ENCODE peak calls at places on chromosomes 12 and 14, in eight cellular contexts. E, U, Z, T, D, Q, Y and L are unnamed samples.

GRCh38 chr12:51519755-51520154 is 71.3 kb upstream of the SCN8A start:
- DNase-seq in E (no peak), U (no peak), Z (no peak), T (no peak), D (no peak), Q (no peak), Y (no peak), L (no peak)

GRCh38 chr14:21924479-21924878 is 250.9 kb upstream of the OR4E1 start:
- DNase-seq in E (no peak), U (peak), Z (no peak), T (no peak), D (no peak), Q (no peak), Y (no peak), L (peak)

GRCh38 chr14:72576258-72576657 is 317.6 kb downstream of the DPF3 start:
- DNase-seq in E (no peak), U (no peak), Z (no peak), T (no peak), D (no peak), Q (no peak), Y (no peak), L (no peak)

GRCh38 chr12:85872497-85873091 is 1.5 kb upstream of the NTS start:
- DNase-seq in E (peak), U (no peak), Z (no peak), T (no peak), D (no peak), Q (no peak), Y (peak), L (no peak)

GRCh38 chr12:110846615-110847566 is at the start of gene CCDC63:
- DNase-seq in E (peak), U (peak), Z (peak), T (peak), D (peak), Q (peak), Y (no peak), L (peak)

GRCh38 chr12:98799411-98799810 is 154.3 kb downstream of the APAF1 start:
- DNase-seq in E (peak), U (no peak), Z (no peak), T (no peak), D (no peak), Q (no peak), Y (no peak), L (no peak)

GRCh38 chr12:131988054-131988796 is 38.5 kb downstream of the EP400 start:
- DNase-seq in E (no peak), U (no peak), Z (no peak), T (peak), D (no peak), Q (no peak), Y (no peak), L (no peak)

GRCh38 chr14:103008126-103008525 is 49.2 kb downstream of the CDC42BPB start:
- DNase-seq in E (no peak), U (peak), Z (no peak), T (no peak), D (no peak), Q (no peak), Y (no peak), L (no peak)

GRCh38 chr12:111319600-111320232 is 49.2 kb downstream of the PHETA1 start:
- DNase-seq in E (no peak), U (no peak), Z (no peak), T (no peak), D (no peak), Q (no peak), Y (no peak), L (no peak)

GRCh38 chr12:130185455-130186100 is 23.3 kb downstream of the FZD10 start:
- DNase-seq in E (no peak), U (no peak), Z (no peak), T (no peak), D (no peak), Q (no peak), Y (no peak), L (no peak)

GRCh38 chr14:100134591-100134990 is 24.9 kb downstream of the DEGS2 start:
- DNase-seq in E (no peak), U (no peak), Z (peak), T (no peak), D (no peak), Q (no peak), Y (no peak), L (no peak)

GRCh38 chr12:2693204-2693860 is 101.4 kb upstream of the FKBP4 start:
- DNase-seq in E (no peak), U (no peak), Z (no peak), T (no peak), D (no peak), Q (no peak), Y (no peak), L (no peak)

GRCh38 chr14:106455026-106455425 is 928.6 kb downstream of the TMEM121 start:
- DNase-seq in E (no peak), U (no peak), Z (no peak), T (no peak), D (no peak), Q (no peak), Y (no peak), L (no peak)

GRCh38 chr14:28763914-28764848 is 2.4 kb upstream of the FOXG1 start:
- DNase-seq in E (no peak), U (no peak), Z (no peak), T (peak), D (no peak), Q (no peak), Y (no peak), L (no peak)

GRCh38 chr14:67622675-67623074 is 3.0 kb downstream of the ARG2 start:
- DNase-seq in E (peak), U (no peak), Z (no peak), T (no peak), D (no peak), Q (peak), Y (no peak), L (no peak)

GRCh38 chr14:100434033-100434601 is 111.0 kb downstream of the SLC25A47 start:
- DNase-seq in E (no peak), U (no peak), Z (no peak), T (no peak), D (no peak), Q (no peak), Y (no peak), L (no peak)

GRCh38 chr14:19873178-19873577 is 1.8 kb upstream of the OR4K2 start:
- DNase-seq in E (peak), U (no peak), Z (no peak), T (no peak), D (no peak), Q (no peak), Y (no peak), L (no peak)

GRCh38 chr12:98498635-98499034 is 16.8 kb upstream of the TMPO start:
- DNase-seq in E (no peak), U (no peak), Z (no peak), T (no peak), D (no peak), Q (no peak), Y (no peak), L (no peak)

GRCh38 chr12:77007476-77007875 is 57.9 kb downstream of the E2F7 start:
- DNase-seq in E (no peak), U (no peak), Z (no peak), T (no peak), D (no peak), Q (no peak), Y (no peak), L (no peak)

GRCh38 chr12:31245822-31246469 is 80.0 kb downstream of the SINHCAF start:
- DNase-seq in E (peak), U (no peak), Z (no peak), T (no peak), D (no peak), Q (no peak), Y (no peak), L (no peak)
- TF ChIP-seq CTCF in E (no peak), U (no peak), Z (no peak), T (peak), D (peak), Q (no peak), Y (peak), L (no peak)

DNA sequence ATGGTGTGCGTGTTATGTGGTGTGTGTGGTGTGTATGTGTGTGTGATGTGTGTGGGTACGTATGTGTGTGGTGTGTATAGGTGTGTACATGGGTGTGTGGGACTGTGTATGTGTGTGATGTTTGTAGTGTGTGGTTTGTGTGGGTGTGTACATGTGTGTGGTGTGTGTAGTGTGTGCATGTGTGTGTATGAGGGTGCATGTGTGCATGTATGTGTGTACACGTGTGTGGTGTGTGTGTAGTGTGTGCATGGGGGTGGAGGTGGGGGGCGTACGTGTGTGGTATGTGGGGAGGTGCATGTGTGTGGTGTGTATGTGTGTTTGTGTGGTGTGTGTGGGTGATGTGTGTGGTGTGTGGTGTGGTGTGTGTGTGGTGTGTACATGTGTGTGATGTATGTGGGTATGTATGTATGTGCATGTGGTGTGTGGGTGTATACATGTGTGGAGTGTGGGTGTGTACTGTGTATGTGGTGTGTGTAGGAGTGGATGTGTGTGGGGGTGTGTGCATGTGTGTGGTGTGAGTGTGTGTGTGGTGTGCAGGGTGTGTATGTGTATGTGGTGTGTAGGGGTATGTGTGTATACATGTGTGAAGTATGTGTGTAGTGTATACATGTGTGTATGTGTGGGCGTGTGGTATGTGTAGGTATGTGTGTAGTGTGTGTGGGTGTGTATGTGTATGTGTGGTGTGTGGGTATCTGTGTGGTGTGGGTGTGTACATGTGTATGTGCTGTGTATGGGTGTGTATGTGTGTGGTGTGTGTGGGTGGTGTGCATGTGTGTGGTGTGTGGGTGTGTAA is 119.8 kb upstream of the GSC start:
- DNase-seq in E (no peak), U (no peak), Z (no peak), T (no peak), D (no peak), Q (no peak), Y (no peak), L (no peak)
- TF ChIP-seq CTCF in E (no peak), U (no peak), Z (no peak), T (no peak), D (no peak), Q (no peak), Y (no peak), L (no peak)

GRCh38 chr12:66708704-66709443 is 30.0 kb upstream of the GRIP1 start:
- DNase-seq in E (no peak), U (no peak), Z (no peak), T (no peak), D (no peak), Q (no peak), Y (no peak), L (no peak)
- TF ChIP-seq CTCF in E (peak), U (peak), Z (no peak), T (no peak), D (peak), Q (peak), Y (peak), L (peak)

DNA sequence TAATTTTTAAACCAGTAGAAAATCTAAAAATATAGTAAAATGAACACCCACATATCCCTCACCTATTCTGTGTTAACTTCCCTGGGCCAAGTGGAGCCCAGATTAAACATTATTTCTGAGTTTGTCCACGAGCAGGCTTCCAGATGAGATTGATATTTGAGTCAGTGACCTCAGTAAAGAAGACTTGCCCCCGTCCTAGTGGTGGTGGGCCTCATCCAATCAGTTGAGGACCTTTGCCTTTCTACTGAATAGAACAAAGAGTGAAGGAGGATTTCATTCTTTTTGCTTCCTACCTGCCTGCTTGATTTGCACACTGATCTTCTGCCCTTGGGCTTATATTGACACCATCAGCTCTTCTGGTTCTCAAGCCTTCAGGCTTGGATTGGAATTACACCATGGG is 174.7 kb upstream of the PLEKHG7 start:
- DNase-seq in E (no peak), U (no peak), Z (no peak), T (no peak), D (no peak), Q (no peak), Y (no peak), L (no peak)
- TF ChIP-seq CTCF in E (no peak), U (no peak), Z (no peak), T (no peak), D (no peak), Q (peak), Y (no peak), L (no peak)

DNA sequence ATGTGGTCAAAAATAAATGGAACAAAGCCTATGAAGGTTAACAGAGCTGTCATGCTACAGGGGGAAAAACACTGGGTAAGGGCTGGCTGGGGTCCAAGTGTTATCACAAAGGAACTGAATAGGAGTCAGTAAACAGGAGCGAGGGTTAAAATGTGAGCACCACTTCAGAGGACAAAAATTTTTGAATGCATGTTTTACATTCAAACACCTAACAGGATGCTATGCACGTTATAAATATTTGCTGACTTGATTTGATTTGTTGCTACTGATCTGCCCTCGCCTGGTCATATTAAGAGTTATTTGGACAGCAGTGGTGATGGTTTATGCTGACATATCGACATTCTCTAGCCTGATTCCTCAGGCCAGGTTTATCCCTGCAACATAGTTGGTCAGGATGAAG is 7.4 kb upstream of the KTN1 start:
- DNase-seq in E (no peak), U (no peak), Z (peak), T (no peak), D (no peak), Q (no peak), Y (no peak), L (no peak)
- TF ChIP-seq CTCF in E (no peak), U (no peak), Z (no peak), T (no peak), D (no peak), Q (no peak), Y (no peak), L (no peak)

GRCh38 chr12:120939954-120940353 is 35.8 kb upstream of the SPPL3 start:
- DNase-seq in E (no peak), U (no peak), Z (no peak), T (no peak), D (no peak), Q (no peak), Y (no peak), L (no peak)

GRCh38 chr12:120941846-120942405 is 36.4 kb upstream of the HNF1A start:
- DNase-seq in E (no peak), U (no peak), Z (no peak), T (no peak), D (no peak), Q (no peak), Y (no peak), L (no peak)

GRCh38 chr12:120940799-120941198 is 36.6 kb upstream of the SPPL3 start:
- DNase-seq in E (peak), U (no peak), Z (no peak), T (no peak), D (no peak), Q (no peak), Y (no peak), L (no peak)

GRCh38 chr12:120941412-120941811 is 36.9 kb upstream of the HNF1A start:
- DNase-seq in E (no peak), U (no peak), Z (no peak), T (no peak), D (no peak), Q (no peak), Y (no peak), L (no peak)

DNA sequence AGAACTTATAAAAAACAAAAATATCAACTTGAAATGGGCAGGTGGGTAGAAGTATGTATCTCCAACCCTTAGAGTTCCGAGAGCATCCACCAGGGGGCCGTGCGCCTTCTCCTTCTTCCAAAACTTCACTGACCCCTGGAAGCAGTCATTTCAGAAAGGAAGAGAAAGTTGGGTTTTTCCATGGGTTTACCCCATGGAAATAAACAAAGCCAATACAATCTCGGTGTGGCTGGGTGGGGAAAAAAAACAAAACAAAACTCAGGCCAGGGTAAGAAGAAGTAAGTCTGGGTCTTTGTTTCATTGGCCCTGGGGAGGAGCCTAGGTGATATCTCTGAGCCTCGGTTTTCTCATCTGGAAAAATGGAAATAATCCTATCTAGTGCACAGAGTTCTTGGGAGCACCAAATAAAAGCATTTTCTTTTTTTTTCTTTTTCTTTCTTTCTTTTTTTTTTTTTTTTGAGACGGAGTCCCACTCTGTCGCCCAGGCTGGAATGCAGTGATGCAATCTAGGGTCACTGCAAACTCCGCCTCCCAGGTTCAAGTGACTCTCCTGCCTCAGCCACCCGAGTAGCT is 33.6 kb upstream of the HNF1A start:
- DNase-seq in E (peak), U (peak), Z (peak), T (peak), D (peak), Q (peak), Y (no peak), L (peak)
- TF ChIP-seq CTCF in E (peak), U (peak), Z (peak), T (peak), D (peak), Q (peak), Y (peak), L (peak)

GRCh38 chr12:69580074-69580473 is 5.2 kb upstream of the CCT2 start:
- DNase-seq in E (no peak), U (no peak), Z (no peak), T (no peak), D (no peak), Q (no peak), Y (no peak), L (no peak)

GRCh38 chr12:69588527-69588926 is 3.3 kb downstream of the CCT2 start:
- DNase-seq in E (no peak), U (no peak), Z (no peak), T (no peak), D (no peak), Q (no peak), Y (no peak), L (no peak)

GRCh38 chr12:69583203-69583602 is 2.1 kb upstream of the CCT2 start:
- DNase-seq in E (no peak), U (no peak), Z (no peak), T (no peak), D (no peak), Q (no peak), Y (no peak), L (no peak)

GRCh38 chr12:69589082-69589481 is 3.8 kb downstream of the CCT2 start:
- DNase-seq in E (no peak), U (no peak), Z (no peak), T (no peak), D (no peak), Q (no peak), Y (no peak), L (no peak)

DNA sequence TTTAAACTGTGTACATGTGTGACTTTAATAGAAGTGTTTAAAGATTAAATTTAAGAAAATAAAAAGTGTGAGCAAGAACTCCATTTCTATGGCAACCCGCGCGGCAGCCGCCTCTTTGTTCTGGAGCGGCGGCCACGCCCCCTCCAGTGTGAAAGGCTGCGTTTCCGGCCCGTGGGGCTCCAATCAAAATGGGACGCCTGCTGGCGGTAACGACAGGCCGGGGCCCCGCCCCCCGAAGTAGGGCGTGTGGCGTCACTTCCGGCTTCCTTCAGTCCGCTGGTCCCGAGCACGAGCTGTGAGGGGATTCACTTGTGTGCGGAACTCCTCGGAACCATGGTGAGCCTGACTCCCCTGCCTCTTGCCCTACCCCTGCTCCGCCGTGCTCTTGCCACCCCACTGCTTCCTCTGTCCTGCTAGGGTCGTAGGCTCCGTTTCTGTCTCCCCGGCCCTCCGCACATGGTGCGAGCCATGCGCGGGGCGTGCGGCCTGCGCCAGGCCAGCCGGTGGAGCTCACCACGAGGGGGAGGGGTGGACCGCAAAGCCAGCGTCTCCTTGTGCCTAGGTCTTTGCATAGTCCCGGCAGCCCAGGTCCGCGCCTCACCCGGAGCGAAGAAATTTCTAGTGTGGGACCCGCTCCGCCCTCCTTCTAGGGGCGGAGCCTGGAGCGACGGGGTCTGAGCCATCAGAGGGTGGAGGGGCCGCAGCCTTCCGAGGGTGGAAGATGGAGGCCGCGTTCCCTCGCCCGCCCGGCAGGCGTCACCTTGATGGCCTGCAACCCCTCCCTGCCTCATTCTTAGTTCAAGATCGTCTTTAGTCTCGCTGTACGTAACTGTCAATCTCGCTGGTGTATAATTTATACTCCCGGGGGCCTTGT is at the start of gene CCT2:
- DNase-seq in E (peak), U (peak), Z (peak), T (peak), D (peak), Q (peak), Y (peak), L (peak)
- TF ChIP-seq CTCF in E (no peak), U (peak), Z (no peak), T (peak), D (peak), Q (peak), Y (peak), L (peak)

GRCh38 chr12:123269395-123269892 is 2.2 kb downstream of the CDK2AP1 start:
- DNase-seq in E (no peak), U (peak), Z (peak), T (peak), D (peak), Q (peak), Y (no peak), L (peak)
- TF ChIP-seq CTCF in E (no peak), U (peak), Z (no peak), T (no peak), D (no peak), Q (no peak), Y (no peak), L (no peak)